ENCODE peak calls at places on chromosomes 6 and 20, in nine cellular contexts. Z is posterior cingulate gyrus; B is GM13976; J is activated CD8-positive, alpha-beta T cell treated with anti-CD3 and anti-CD28 coated beads for 36 hours; U is pancreas; W is cardiac fibroblast; K is ovary; S is Caki2; D is H4. N is an unnamed sample.

GRCh38 chr20:49758781-49759180 is 45.1 kb upstream of the B4GALT5 start:
- DNase-seq in Z (peak), B (no peak), J (no peak), U (no peak), W (no peak), K (no peak), S (no peak), D (no peak), N (no peak)

GRCh38 chr20:39049684-39050554 is 87.8 kb downstream of the DHX35 start:
- DNase-seq in Z (peak), B (peak), J (peak), U (peak), W (peak), K (peak), S (peak), D (peak), N (peak)

GRCh38 chr6:95545226-95545625 is 32.1 kb upstream of the MANEA start:
- DNase-seq in Z (no peak), B (no peak), J (no peak), U (no peak), W (peak), K (no peak), S (no peak), D (no peak), N (no peak)

GRCh38 chr6:118509009-118509617 is 39.0 kb upstream of the PLN start:
- DNase-seq in Z (peak), B (no peak), J (peak), U (no peak), W (peak), K (no peak), S (no peak), D (peak), N (peak)

GRCh38 chr6:40955181-40955550 is 83.9 kb downstream of the UNC5CL start:
- DNase-seq in Z (no peak), B (no peak), J (no peak), U (no peak), W (no peak), K (no peak), S (no peak), D (no peak), N (no peak)

GRCh38 chr6:38588631-38589366 is 50.9 kb downstream of the BTBD9 start:
- DNase-seq in Z (no peak), B (no peak), J (no peak), U (no peak), W (peak), K (no peak), S (no peak), D (no peak), N (no peak)

GRCh38 chr6:53095270-53095669 is 30.1 kb downstream of the FBXO9 start:
- DNase-seq in Z (no peak), B (no peak), J (no peak), U (no peak), W (no peak), K (no peak), S (no peak), D (no peak), N (no peak)

GRCh38 chr6:83071707-83072106 is 4.2 kb downstream of the DOP1A start:
- DNase-seq in Z (no peak), B (no peak), J (no peak), U (no peak), W (no peak), K (no peak), S (no peak), D (no peak), N (no peak)

GRCh38 chr6:36914227-36914794 is 28.6 kb downstream of the C6orf89 start:
- DNase-seq in Z (no peak), B (no peak), J (peak), U (peak), W (peak), K (no peak), S (peak), D (peak), N (no peak)

GRCh38 chr20:9119776-9120175 is 50.9 kb downstream of the PLCB4 start:
- DNase-seq in Z (peak), B (no peak), J (no peak), U (peak), W (no peak), K (no peak), S (peak), D (peak), N (peak)

GRCh38 chr6:159108438-159108985 is 60.7 kb upstream of the FNDC1 start:
- DNase-seq in Z (no peak), B (no peak), J (no peak), U (no peak), W (no peak), K (no peak), S (no peak), D (no peak), N (no peak)

GRCh38 chr6:41053056-41053455 is at the start of gene APOBEC2:
- DNase-seq in Z (no peak), B (no peak), J (no peak), U (peak), W (no peak), K (no peak), S (no peak), D (no peak), N (no peak)

GRCh38 chr20:10696650-10697049 is 22.9 kb upstream of the JAG1 start:
- DNase-seq in Z (no peak), B (no peak), J (peak), U (no peak), W (no peak), K (no peak), S (no peak), D (no peak), N (no peak)

N was measured in substantia nigra.